ENCODE peak calls at places on chromosomes 2 and 18, in nine cellular contexts. J is CD8-positive, alpha-beta T cell; K is BJ; Z is tibial artery; I is GM12865; C is heart left ventricle; Y is A549; V is IMR-90; Q is PC-3. H is an unnamed sample.

GRCh38 chr18:41378628-41379027 is 576.4 kb upstream of the PIK3C3 start:
- DNase-seq in J (no peak), K (no peak), Z (no peak), I (no peak), C (no peak), Y (no peak), V (peak; percentile 70), Q (peak; percentile 50), H (no peak)

GRCh38 chr2:69798466-69798908 is 31.0 kb upstream of the GMCL1 start:
- DNase-seq in J (no peak), K (no peak), Z (peak; percentile 70), I (no peak), C (no peak), Y (no peak), V (peak; percentile 24), Q (no peak), H (no peak)

GRCh38 chr2:153557211-153557610 is 78.6 kb upstream of the RPRM start:
- DNase-seq in J (no peak), K (no peak), Z (no peak), I (no peak), C (no peak), Y (no peak), V (no peak), Q (peak; percentile 51), H (no peak)

GRCh38 chr2:143802242-143802641 is 673.0 kb downstream of the ARHGAP15 start:
- DNase-seq in J (no peak), K (no peak), Z (no peak), I (peak; percentile 22), C (no peak), Y (no peak), V (peak; percentile 90), Q (peak; percentile 58), H (no peak)

GRCh38 chr2:64865073-64865830 is 123.9 kb upstream of the SLC1A4 start:
- DNase-seq in J (peak; percentile 40), K (no peak), Z (peak; percentile 80), I (peak; percentile 69), C (peak; percentile 69), Y (peak; percentile 76), V (peak; percentile 54), Q (peak; percentile 73), H (no peak)

GRCh38 chr2:190550137-190550536 is 15.6 kb upstream of the NEMP2 start:
- DNase-seq in J (no peak), K (no peak), Z (no peak), I (no peak), C (no peak), Y (no peak), V (no peak), Q (no peak), H (no peak)

GRCh38 chr2:27737676-27738348 is 33.7 kb upstream of the MRPL33 start:
- DNase-seq in J (no peak), K (no peak), Z (no peak), I (no peak), C (peak; percentile 50), Y (no peak), V (peak; percentile 84), Q (no peak), H (no peak)

GRCh38 chr18:38077219-38077618 is 511.6 kb upstream of the CELF4 start:
- DNase-seq in J (no peak), K (no peak), Z (no peak), I (no peak), C (no peak), Y (no peak), V (no peak), Q (no peak), H (no peak)

GRCh38 chr18:6414118-6414722 is 491 bp downstream of the L3MBTL4 start:
- DNase-seq in J (no peak), K (no peak), Z (peak; percentile 72), I (peak; percentile 80), C (peak; percentile 71), Y (no peak), V (no peak), Q (peak; percentile 16), H (no peak)

GRCh38 chr2:163703386-163703785 is 32.4 kb downstream of the FIGN start:
- DNase-seq in J (no peak), K (no peak), Z (no peak), I (no peak), C (no peak), Y (no peak), V (no peak), Q (no peak), H (no peak)

GRCh38 chr2:235499306-235499812 is 5.5 kb downstream of the AGAP1 start:
- DNase-seq in J (no peak), K (no peak), Z (no peak), I (no peak), C (no peak), Y (no peak), V (no peak), Q (no peak), H (no peak)

GRCh38 chr2:235500110-235500760 is 6.4 kb downstream of the AGAP1 start:
- DNase-seq in J (no peak), K (no peak), Z (no peak), I (no peak), C (no peak), Y (no peak), V (no peak), Q (no peak), H (no peak)

GRCh38 chr2:235500761-235501662 is 7.2 kb downstream of the AGAP1 start:
- DNase-seq in J (no peak), K (no peak), Z (no peak), I (no peak), C (no peak), Y (peak; percentile 43), V (peak; percentile 71), Q (peak; percentile 65), H (peak; percentile 36)

GRCh38 chr2:235498556-235499305 is 4.9 kb downstream of the AGAP1 start:
- DNase-seq in J (no peak), K (no peak), Z (no peak), I (no peak), C (no peak), Y (no peak), V (no peak), Q (peak; percentile 29), H (no peak)

GRCh38 chr2:235501663-235502009 is 7.8 kb downstream of the AGAP1 start:
- DNase-seq in J (no peak), K (no peak), Z (no peak), I (no peak), C (no peak), Y (no peak), V (no peak), Q (no peak), H (no peak)
- H3K4me3 ChIP-seq in J (no peak overlapping the region), K (no peak overlapping the region), Z (no peak overlapping the region), I (no peak overlapping the region), C (peak overlapping the region; percentile 34), Y (no peak overlapping the region), V (no peak overlapping the region), Q (peak overlapping the region; percentile 39), H (peak overlapping the region; percentile 24)

GRCh38 chr2:54206596-54206995 is 49.4 kb downstream of the TSPYL6 start:
- DNase-seq in J (no peak), K (no peak), Z (no peak), I (peak; percentile 25), C (no peak), Y (peak; percentile 45), V (peak; percentile 46), Q (peak; percentile 68), H (no peak)
- TF ChIP-seq CTCF in J (peak; percentile 26), K (peak; percentile 44), Z (peak; percentile 60), I (peak; percentile 34), C (peak; percentile 81), Y (peak; percentile 61), V (peak; percentile 60), Q (peak; percentile 84), H (peak; percentile 32)

GRCh38 chr18:48136051-48136543 is 205.6 kb upstream of the SMAD2 start:
- DNase-seq in J (no peak), K (no peak), Z (peak; percentile 68), I (no peak), C (peak; percentile 15), Y (no peak), V (no peak), Q (no peak), H (no peak)

GRCh38 chr18:48138211-48138610 is 207.8 kb upstream of the SMAD2 start:
- DNase-seq in J (no peak), K (no peak), Z (no peak), I (no peak), C (no peak), Y (no peak), V (no peak), Q (no peak), H (no peak)

GRCh38 chr18:48136544-48137353 is 206.3 kb upstream of the SMAD2 start:
- DNase-seq in J (no peak), K (no peak), Z (peak; percentile 55), I (no peak), C (no peak), Y (peak; percentile 14), V (no peak), Q (no peak), H (no peak)

GRCh38 chr18:48138660-48139426 is 208.4 kb upstream of the SMAD2 start:
- DNase-seq in J (no peak), K (no peak), Z (no peak), I (no peak), C (no peak), Y (no peak), V (no peak), Q (no peak), H (no peak)

DNA sequence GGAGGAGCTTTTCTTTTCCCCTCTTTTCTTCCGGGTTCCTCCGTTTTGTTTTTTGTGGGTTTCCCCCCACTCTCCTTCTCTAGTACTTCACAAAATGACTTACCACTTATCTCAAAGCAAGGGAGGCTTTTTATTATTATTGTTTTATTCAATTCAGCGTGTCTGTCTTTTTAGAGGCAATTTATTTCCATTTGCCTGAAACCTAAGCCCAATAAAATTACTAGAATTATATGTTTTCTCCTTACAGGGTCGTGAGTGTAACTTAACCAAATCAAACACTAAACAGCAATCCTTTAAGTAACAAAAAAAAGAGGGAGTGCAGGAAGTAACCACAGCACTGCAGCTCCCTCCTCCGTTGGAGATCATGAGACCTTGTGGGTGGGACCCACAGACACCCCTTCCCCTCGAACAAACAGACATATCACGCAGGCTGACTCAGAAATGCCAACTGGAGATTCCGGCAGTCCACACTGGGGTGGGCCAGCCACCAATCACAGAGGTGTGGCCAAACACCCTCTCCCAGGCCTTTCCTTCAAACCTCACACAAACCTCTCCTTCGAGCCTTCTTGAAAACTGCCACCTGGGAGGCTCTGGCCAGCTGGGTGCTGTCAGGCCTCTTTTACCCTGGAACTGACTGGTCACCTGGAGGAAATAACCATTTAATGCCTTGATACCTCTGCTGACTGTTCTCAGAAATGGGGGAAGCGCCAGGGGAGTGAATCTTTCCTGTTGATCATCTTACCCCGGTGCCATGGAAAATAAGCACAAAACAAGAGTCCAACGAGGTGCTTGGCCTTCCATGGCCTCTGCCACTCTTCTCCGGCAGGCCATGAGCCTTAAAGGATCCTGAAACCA is 207.1 kb upstream of the SMAD2 start:
- DNase-seq in J (no peak), K (no peak), Z (no peak), I (no peak), C (no peak), Y (no peak), V (no peak), Q (peak; percentile 49), H (no peak)
- H3K4me3 ChIP-seq in J (no peak overlapping the region), K (no peak overlapping the region), Z (peak overlapping the region; percentile 46), I (no peak overlapping the region), C (peak overlapping the region; percentile 69), Y (no peak overlapping the region), V (no peak overlapping the region), Q (peak overlapping the region; percentile 67), H (no peak overlapping the region)

DNA sequence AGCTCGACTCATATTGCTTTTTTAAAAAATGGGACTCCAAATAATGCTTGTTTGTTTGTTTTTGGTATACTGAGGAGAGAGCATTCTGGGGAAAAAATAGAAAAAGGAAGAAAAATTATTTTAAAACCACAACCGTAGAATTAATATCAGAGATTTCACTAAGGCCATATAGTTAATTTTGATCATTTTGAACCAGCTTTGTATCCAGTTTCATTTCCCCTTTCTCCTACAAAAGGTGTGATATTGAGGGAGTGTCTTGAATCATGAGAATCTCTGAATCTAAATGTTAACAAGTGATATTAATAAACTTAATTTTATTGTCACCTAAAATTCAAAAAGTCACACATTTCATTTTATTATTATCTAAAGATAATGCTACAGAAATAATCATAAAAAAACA is 198.5 kb upstream of the GALNT5 start:
- DNase-seq in J (no peak), K (no peak), Z (no peak), I (no peak), C (no peak), Y (no peak), V (no peak), Q (no peak), H (no peak)
- TF ChIP-seq CTCF in J (no peak), K (no peak), Z (no peak), I (no peak), C (no peak), Y (no peak), V (no peak), Q (no peak), H (no peak)